ENCODE peak calls at places on chromosomes 6 and 20, in four cellular contexts. V is AG10803, A is psoas muscle, L is lower lobe of right lung. Z is an unnamed sample.

GRCh38 chr6:29965873-29966601 is 23.7 kb downstream of the HLA-A start:
- DNase-seq in V (peak), A (peak), L (peak), Z (peak)

GRCh38 chr6:52538921-52539354 is 37.9 kb downstream of the TRAM2 start:
- DNase-seq in V (peak), A (no peak), L (no peak), Z (no peak)

GRCh38 chr6:122422614-122423267 is 23.3 kb downstream of the HSF2 start:
- DNase-seq in V (no peak), A (no peak), L (no peak), Z (no peak)

GRCh38 chr20:58492795-58493538 is 22.2 kb downstream of the APCDD1L start:
- DNase-seq in V (no peak), A (no peak), L (no peak), Z (no peak)

GRCh38 chr20:10115021-10115420 is 80.2 kb downstream of the ANKEF1 start:
- DNase-seq in V (peak), A (no peak), L (no peak), Z (peak)

GRCh38 chr6:41546475-41546865 is 289 bp downstream of the FOXP4 start:
- DNase-seq in V (peak), A (no peak), L (no peak), Z (peak)

GRCh38 chr20:63183422-63184146 is 32.3 kb downstream of the YTHDF1 start:
- DNase-seq in V (no peak), A (peak), L (peak), Z (peak)

GRCh38 chr6:29651413-29652197 is 5.3 kb upstream of the MOG start:
- DNase-seq in V (peak), A (no peak), L (no peak), Z (peak)

GRCh38 chr6:44271406-44271723 is 1.1 kb downstream of the TMEM151B start:
- DNase-seq in V (no peak), A (peak), L (no peak), Z (no peak)

GRCh38 chr6:56510984-56511531 is 131.6 kb downstream of the DST start:
- DNase-seq in V (no peak), A (no peak), L (no peak), Z (peak)

GRCh38 chr6:155107432-155108069 is 112.4 kb downstream of the TIAM2 start:
- DNase-seq in V (no peak), A (no peak), L (no peak), Z (no peak)

GRCh38 chr6:74807701-74808100 is 398.2 kb downstream of the COL12A1 start:
- DNase-seq in V (no peak), A (no peak), L (no peak), Z (no peak)

GRCh38 chr6:43758617-43759050 is 11.4 kb upstream of the VEGFA start:
- DNase-seq in V (no peak), A (peak), L (peak), Z (no peak)

GRCh38 chr6:118739976-118740771 is 88.8 kb upstream of the CEP85L start:
- DNase-seq in V (peak), A (no peak), L (no peak), Z (peak)

GRCh38 chr6:89555751-89556150 is 82.8 kb downstream of the LYRM2 start:
- DNase-seq in V (no peak), A (no peak), L (no peak), Z (no peak)

GRCh38 chr20:57396212-57396611 is 5.0 kb downstream of the RBM38 start:
- DNase-seq in V (no peak), A (peak), L (peak), Z (no peak)

GRCh38 chr6:143205983-143206382 is 145.3 kb downstream of the AIG1 start:
- DNase-seq in V (peak), A (no peak), L (no peak), Z (no peak)

GRCh38 chr6:36765943-36766648 is 68.5 kb downstream of the RAB44 start:
- DNase-seq in V (peak), A (peak), L (peak), Z (peak)

GRCh38 chr20:45363611-45364492 is 896 bp downstream of the SYS1 start:
- DNase-seq in V (no peak), A (no peak), L (no peak), Z (no peak)

GRCh38 chr20:58450259-58450658 is 61.2 kb downstream of the VAPB start:
- DNase-seq in V (peak), A (no peak), L (no peak), Z (no peak)

GRCh38 chr6:1176595-1176994 is 135.3 kb upstream of the FOXQ1 start:
- DNase-seq in V (no peak), A (no peak), L (no peak), Z (no peak)

GRCh38 chr20:35299780-35300179 is 7.6 kb upstream of the FAM83C start:
- DNase-seq in V (no peak), A (no peak), L (no peak), Z (no peak)

GRCh38 chr6:44268095-44268628 is 2.1 kb upstream of the TMEM151B start:
- DNase-seq in V (no peak), A (peak), L (peak), Z (peak)

GRCh38 chr6:113997106-113997505 is 26.2 kb upstream of the HDAC2 start:
- DNase-seq in V (peak), A (no peak), L (no peak), Z (peak)

GRCh38 chr20:1392693-1393506 is at the start of gene FKBP1A:
- DNase-seq in V (peak), A (peak), L (peak), Z (peak)

GRCh38 chr20:32635764-32636163 is 38.0 kb downstream of the C20orf203 start:
- DNase-seq in V (no peak), A (no peak), L (no peak), Z (peak)

GRCh38 chr6:39044181-39044580 is 4.4 kb upstream of the GLP1R start:
- DNase-seq in V (no peak), A (no peak), L (no peak), Z (no peak)

GRCh38 chr6:48628316-48628715 is 517.3 kb upstream of the PTCHD4 start:
- DNase-seq in V (peak), A (no peak), L (no peak), Z (peak)

GRCh38 chr20:10713161-10713560 is 39.4 kb upstream of the JAG1 start:
- DNase-seq in V (peak), A (no peak), L (no peak), Z (no peak)

GRCh38 chr20:31632503-31633338 is 5.0 kb upstream of the COX4I2 start:
- DNase-seq in V (no peak), A (no peak), L (no peak), Z (no peak)

GRCh38 chr6:130575557-130575956 is 209.7 kb downstream of the TMEM200A start:
- DNase-seq in V (no peak), A (no peak), L (no peak), Z (no peak)

GRCh38 chr6:127538750-127539264 is 19.7 kb upstream of the MTCL3 start:
- DNase-seq in V (no peak), A (no peak), L (no peak), Z (no peak)

GRCh38 chr6:43910638-43911353 is 140.8 kb downstream of the VEGFA start:
- DNase-seq in V (peak), A (peak), L (peak), Z (peak)

GRCh38 chr20:16553161-16553560 is 20.1 kb downstream of the KIF16B start:
- DNase-seq in V (no peak), A (no peak), L (no peak), Z (no peak)

GRCh38 chr6:22470454-22471368 is 98.7 kb upstream of the HDGFL1 start:
- DNase-seq in V (peak), A (no peak), L (peak), Z (peak)

GRCh38 chr6:109482913-109483743 is at the start of gene ZBTB24:
- DNase-seq in V (peak), A (peak), L (peak), Z (peak)

GRCh38 chr20:47561175-47561574 is 59.5 kb downstream of the NCOA3 start:
- DNase-seq in V (peak), A (no peak), L (no peak), Z (peak)

GRCh38 chr6:159104931-159105330 is 60.1 kb upstream of the TAGAP start:
- DNase-seq in V (no peak), A (peak), L (no peak), Z (no peak)

GRCh38 chr20:25389381-25389857 is 1.2 kb downstream of the ABHD12 start:
- DNase-seq in V (peak), A (no peak), L (no peak), Z (peak)

GRCh38 chr6:26250806-26251075 is 114.3 kb upstream of the BTN3A2 start:
- DNase-seq in V (no peak), A (no peak), L (no peak), Z (no peak)

DNA sequence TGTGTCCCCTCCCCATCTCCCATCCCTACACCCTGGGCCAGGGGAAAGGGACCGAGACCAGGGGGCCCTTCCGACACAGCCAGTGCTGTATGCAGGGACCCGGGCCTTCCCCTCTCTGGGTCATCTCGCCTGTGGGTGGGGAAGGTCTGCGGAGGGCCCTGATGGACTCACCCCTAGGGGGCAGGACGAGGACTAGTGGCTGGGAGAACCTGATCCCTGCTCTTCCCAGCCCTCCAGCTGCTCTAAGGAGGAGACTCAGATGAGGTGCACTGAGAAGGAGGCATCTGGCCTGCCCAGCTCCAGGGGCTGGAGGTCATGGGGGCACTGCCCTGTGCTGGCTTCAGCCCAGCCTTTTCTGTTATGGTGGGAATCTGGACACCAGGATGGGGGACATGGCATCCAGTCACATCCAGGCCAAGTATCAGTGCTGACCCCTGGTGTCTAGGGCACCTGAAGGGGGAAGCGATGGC is 735 bp downstream of the MYL9 start:
- DNase-seq in V (peak), A (peak), L (no peak), Z (peak)
- TF ChIP-seq CTCF in V (peak), A (peak), L (peak), Z (peak)

GRCh38 chr20:36469973-36470372 is 71.3 kb upstream of the MYL9 start:
- DNase-seq in V (no peak), A (no peak), L (no peak), Z (no peak)

GRCh38 chr20:36468149-36469000 is 72.9 kb upstream of the MYL9 start:
- DNase-seq in V (no peak), A (no peak), L (no peak), Z (no peak)

GRCh38 chr20:36466089-36466488 is 75.2 kb upstream of the MYL9 start:
- DNase-seq in V (no peak), A (no peak), L (no peak), Z (no peak)

GRCh38 chr20:36465109-36466080 is 75.9 kb upstream of the MYL9 start:
- DNase-seq in V (peak), A (peak), L (no peak), Z (peak)

DNA sequence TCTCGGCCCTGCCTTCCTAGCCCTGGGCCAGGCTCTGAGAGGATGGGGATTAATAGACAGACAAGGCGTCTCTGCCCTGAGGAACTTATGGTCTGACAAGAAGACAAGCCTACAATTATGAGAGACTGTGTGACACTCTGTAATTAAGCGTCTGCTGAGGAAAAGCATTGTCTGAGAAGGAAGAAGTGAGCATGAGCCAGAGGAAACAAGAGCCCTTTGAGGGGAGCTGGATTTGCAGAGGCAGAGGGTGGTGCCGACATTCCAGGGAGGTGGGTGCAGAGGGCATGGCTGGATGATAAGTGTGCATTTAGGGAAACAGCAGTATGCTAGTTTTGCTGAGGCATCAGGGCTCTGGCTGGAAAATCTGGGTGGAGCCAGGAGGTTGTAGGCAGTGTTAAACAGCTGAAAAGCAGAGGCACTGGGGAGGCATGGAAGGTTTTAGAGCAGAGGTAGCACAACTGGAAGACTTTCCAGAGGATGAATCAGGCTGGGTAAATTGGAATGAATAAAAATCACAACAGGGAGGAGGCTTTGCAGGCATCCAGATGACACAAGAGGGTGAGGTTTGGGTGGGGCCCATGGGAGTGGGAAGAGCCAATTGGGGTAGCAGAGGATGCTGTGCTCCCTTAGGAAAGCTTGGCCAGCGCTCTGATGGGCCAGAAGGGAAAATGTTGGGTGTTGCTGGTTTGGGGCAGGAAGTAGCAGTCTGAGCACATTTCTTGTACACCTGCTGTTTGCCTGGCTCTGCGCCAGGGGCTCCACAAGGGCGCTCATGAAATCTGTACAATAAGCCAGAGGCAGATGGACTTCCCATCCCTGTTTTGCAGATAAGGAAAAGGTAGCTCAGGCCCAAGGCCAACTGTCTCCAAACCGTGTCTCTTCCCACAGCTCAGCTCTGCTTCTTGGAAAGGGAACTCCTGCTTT is 74.0 kb upstream of the MYL9 start:
- DNase-seq in V (peak), A (peak), L (peak), Z (peak)
- H3K4me3 ChIP-seq in V (no peak), A (no peak), L (no peak), Z (no peak)

GRCh38 chr6:77450924-77451323 is 12.4 kb downstream of the HTR1B start:
- DNase-seq in V (peak), A (no peak), L (no peak), Z (peak)
- TF ChIP-seq CTCF in V (peak), A (peak), L (no peak), Z (peak)

GRCh38 chr6:158038291-158039177 is 56.9 kb downstream of the SYNJ2 start:
- DNase-seq in V (no peak), A (no peak), L (peak), Z (no peak)

GRCh38 chr6:158040804-158041347 is 59.2 kb downstream of the SYNJ2 start:
- DNase-seq in V (no peak), A (peak), L (peak), Z (peak)

GRCh38 chr6:158040051-158040803 is 58.6 kb downstream of the SYNJ2 start:
- DNase-seq in V (peak), A (peak), L (peak), Z (peak)

GRCh38 chr6:158039178-158039557 is 57.5 kb downstream of the SYNJ2 start:
- DNase-seq in V (no peak), A (no peak), L (peak), Z (no peak)

DNA sequence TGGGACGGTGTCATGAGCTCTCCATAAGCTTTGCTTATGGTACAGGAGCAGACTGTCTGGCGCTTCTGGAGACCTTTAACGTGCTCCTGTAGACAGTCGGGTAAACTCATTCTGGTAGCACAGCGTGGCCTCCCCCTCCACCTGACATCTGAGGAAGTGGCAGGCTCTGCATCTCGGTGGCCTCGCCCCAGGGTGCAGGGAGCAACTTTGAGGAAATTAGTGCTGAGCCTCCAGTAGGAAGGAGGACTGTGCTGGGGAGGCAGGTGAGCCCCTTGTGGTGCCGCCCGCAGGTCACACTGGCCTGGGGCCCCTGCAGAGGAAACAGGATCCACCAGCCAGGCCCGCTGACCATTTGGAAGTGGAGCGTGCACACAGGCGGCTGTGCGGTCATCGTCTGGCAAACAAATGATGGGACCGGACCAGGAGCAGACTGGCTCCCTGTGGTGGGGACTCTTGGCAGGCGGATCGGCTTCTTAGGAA is 57.9 kb downstream of the SYNJ2 start:
- DNase-seq in V (no peak), A (peak), L (peak), Z (peak)
- H3K4me3 ChIP-seq in V (no peak), A (no peak), L (no peak), Z (no peak)